ENCODE peak calls at places on chromosomes 7 and 10, in eight cellular contexts. One of them, this sample, is unnamed.

GRCh38 chr7:97313900-97314299 is 196.4 kb downstream of the SDHAF3 start:
- DNase-seq in prostate gland: no peak
- DNase-seq in fibroblast of mammary gland: no peak
- DNase-seq in HCT116: no peak
- DNase-seq in BJ: no peak
- DNase-seq in GM12865: no peak
- DNase-seq in IMR-90: no peak
- DNase-seq in mammary epithelial cell: no peak
- DNase-seq in this sample: no peak

GRCh38 chr10:124179308-124180043 is 86.1 kb upstream of the CHST15 start:
- DNase-seq in IMR-90: no peak
- DNase-seq in mammary epithelial cell: no peak
- DNase-seq in BJ: no peak
- DNase-seq in prostate gland: no peak
- DNase-seq in GM12865: no peak
- DNase-seq in HCT116: no peak
- DNase-seq in fibroblast of mammary gland: no peak
- DNase-seq in this sample: no peak

GRCh38 chr10:48762104-48763042 is 77.7 kb downstream of the WDFY4 start:
- DNase-seq in BJ: no peak
- DNase-seq in fibroblast of mammary gland: no peak
- DNase-seq in mammary epithelial cell: no peak
- DNase-seq in HCT116: no peak
- DNase-seq in prostate gland: no peak
- DNase-seq in IMR-90: no peak
- DNase-seq in GM12865: no peak
- DNase-seq in this sample: no peak

GRCh38 chr10:63217120-63217605 is 84.0 kb downstream of the NRBF2 start:
- DNase-seq in fibroblast of mammary gland: peak; percentile 75
- DNase-seq in GM12865: peak; percentile 65
- DNase-seq in mammary epithelial cell: peak; percentile 27
- DNase-seq in HCT116: peak; percentile 27
- DNase-seq in BJ: peak; percentile 19
- DNase-seq in IMR-90: peak; percentile 77
- DNase-seq in prostate gland: peak; percentile 44
- DNase-seq in this sample: peak; percentile 68

GRCh38 chr10:104139221-104139620 is 17.2 kb downstream of the SFR1 start:
- DNase-seq in GM12865: peak; percentile 18
- DNase-seq in IMR-90: no peak
- DNase-seq in HCT116: no peak
- DNase-seq in prostate gland: no peak
- DNase-seq in BJ: no peak
- DNase-seq in fibroblast of mammary gland: peak; percentile 33
- DNase-seq in mammary epithelial cell: no peak
- DNase-seq in this sample: no peak

GRCh38 chr7:12030116-12030515 is 181.0 kb upstream of the TMEM106B start:
- DNase-seq in IMR-90: peak; percentile 39
- DNase-seq in prostate gland: no peak
- DNase-seq in BJ: no peak
- DNase-seq in fibroblast of mammary gland: peak; percentile 28
- DNase-seq in mammary epithelial cell: no peak
- DNase-seq in HCT116: no peak
- DNase-seq in GM12865: no peak
- DNase-seq in this sample: no peak

GRCh38 chr10:12358863-12359647 is 9.7 kb downstream of the CAMK1D start:
- DNase-seq in GM12865: no peak
- DNase-seq in fibroblast of mammary gland: no peak
- DNase-seq in HCT116: no peak
- DNase-seq in IMR-90: no peak
- DNase-seq in prostate gland: no peak
- DNase-seq in mammary epithelial cell: no peak
- DNase-seq in BJ: no peak
- DNase-seq in this sample: no peak

GRCh38 chr7:21945374-21946227 is at the start of gene CDCA7L:
- DNase-seq in fibroblast of mammary gland: peak; percentile 63
- DNase-seq in HCT116: peak; percentile 71
- DNase-seq in IMR-90: peak; percentile 63
- DNase-seq in GM12865: peak; percentile 91
- DNase-seq in prostate gland: peak; percentile 70
- DNase-seq in mammary epithelial cell: peak; percentile 81
- DNase-seq in BJ: no peak
- DNase-seq in this sample: peak; percentile 31

GRCh38 chr10:71572962-71573361 is 146.6 kb downstream of the C10orf105 start:
- DNase-seq in HCT116: no peak
- DNase-seq in IMR-90: no peak
- DNase-seq in fibroblast of mammary gland: no peak
- DNase-seq in GM12865: no peak
- DNase-seq in mammary epithelial cell: no peak
- DNase-seq in prostate gland: no peak
- DNase-seq in BJ: no peak
- DNase-seq in this sample: no peak

GRCh38 chr10:58291538-58292174 is 22.7 kb downstream of the CISD1 start:
- DNase-seq in mammary epithelial cell: peak; percentile 42
- DNase-seq in IMR-90: peak; percentile 71
- DNase-seq in fibroblast of mammary gland: peak; percentile 68
- DNase-seq in prostate gland: peak; percentile 19
- DNase-seq in BJ: no peak
- DNase-seq in HCT116: peak; percentile 24
- DNase-seq in GM12865: peak; percentile 64
- DNase-seq in this sample: peak; percentile 61

GRCh38 chr10:128046156-128046933 is 79.9 kb downstream of the MKI67 start:
- DNase-seq in IMR-90: no peak
- DNase-seq in GM12865: no peak
- DNase-seq in BJ: no peak
- DNase-seq in fibroblast of mammary gland: no peak
- DNase-seq in HCT116: no peak
- DNase-seq in prostate gland: no peak
- DNase-seq in mammary epithelial cell: no peak
- DNase-seq in this sample: no peak

GRCh38 chr10:113616244-113617074 is 47.4 kb downstream of the NRAP start:
- DNase-seq in GM12865: no peak
- DNase-seq in mammary epithelial cell: no peak
- DNase-seq in BJ: no peak
- DNase-seq in IMR-90: no peak
- DNase-seq in prostate gland: no peak
- DNase-seq in fibroblast of mammary gland: peak; percentile 24
- DNase-seq in HCT116: peak; percentile 16
- DNase-seq in this sample: peak; percentile 12

GRCh38 chr10:78541528-78542470 is 508.1 kb downstream of the RPS24 start:
- DNase-seq in BJ: no peak
- DNase-seq in GM12865: no peak
- DNase-seq in IMR-90: peak; percentile 68
- DNase-seq in fibroblast of mammary gland: no peak
- DNase-seq in mammary epithelial cell: no peak
- DNase-seq in HCT116: no peak
- DNase-seq in prostate gland: no peak
- DNase-seq in this sample: no peak

GRCh38 chr7:6166443-6166871 is 106.0 kb downstream of the CYTH3 start:
- DNase-seq in BJ: no peak
- DNase-seq in prostate gland: no peak
- DNase-seq in HCT116: no peak
- DNase-seq in IMR-90: no peak
- DNase-seq in GM12865: no peak
- DNase-seq in mammary epithelial cell: no peak
- DNase-seq in fibroblast of mammary gland: no peak
- DNase-seq in this sample: no peak

GRCh38 chr7:19928247-19928646 is 154.8 kb upstream of the TMEM196 start:
- DNase-seq in fibroblast of mammary gland: no peak
- DNase-seq in IMR-90: no peak
- DNase-seq in mammary epithelial cell: peak; percentile 17
- DNase-seq in GM12865: peak; percentile 44
- DNase-seq in prostate gland: no peak
- DNase-seq in HCT116: no peak
- DNase-seq in BJ: no peak
- DNase-seq in this sample: no peak

GRCh38 chr7:73681031-73681430 is 2.2 kb downstream of the DNAJC30 start:
- DNase-seq in HCT116: no peak
- DNase-seq in mammary epithelial cell: peak; percentile 56
- DNase-seq in IMR-90: peak; percentile 60
- DNase-seq in fibroblast of mammary gland: peak; percentile 59
- DNase-seq in prostate gland: no peak
- DNase-seq in BJ: no peak
- DNase-seq in GM12865: no peak
- DNase-seq in this sample: peak; percentile 72

GRCh38 chr10:95395947-95396449 is 105.2 kb upstream of the PDLIM1 start:
- DNase-seq in fibroblast of mammary gland: no peak
- DNase-seq in HCT116: no peak
- DNase-seq in prostate gland: no peak
- DNase-seq in IMR-90: no peak
- DNase-seq in mammary epithelial cell: no peak
- DNase-seq in GM12865: no peak
- DNase-seq in BJ: no peak
- DNase-seq in this sample: no peak

GRCh38 chr7:32044739-32045138 is 25.5 kb downstream of the PDE1C start:
- DNase-seq in BJ: no peak
- DNase-seq in prostate gland: no peak
- DNase-seq in mammary epithelial cell: no peak
- DNase-seq in GM12865: no peak
- DNase-seq in fibroblast of mammary gland: no peak
- DNase-seq in IMR-90: no peak
- DNase-seq in HCT116: no peak
- DNase-seq in this sample: no peak

GRCh38 chr10:17229016-17229716 is 1.1 kb downstream of the VIM start:
- DNase-seq in fibroblast of mammary gland: peak; percentile 89
- DNase-seq in BJ: no peak
- DNase-seq in HCT116: no peak
- DNase-seq in IMR-90: peak; percentile 89
- DNase-seq in mammary epithelial cell: peak; percentile 76
- DNase-seq in GM12865: peak; percentile 56
- DNase-seq in prostate gland: peak; percentile 49
- DNase-seq in this sample: peak; percentile 27

GRCh38 chr10:17225823-17226222 is 2.2 kb upstream of the VIM start:
- DNase-seq in BJ: no peak
- DNase-seq in HCT116: no peak
- DNase-seq in IMR-90: no peak
- DNase-seq in mammary epithelial cell: no peak
- DNase-seq in fibroblast of mammary gland: no peak
- DNase-seq in GM12865: no peak
- DNase-seq in prostate gland: no peak
- DNase-seq in this sample: no peak

GRCh38 chr10:17227367-17228080 is 517 bp upstream of the VIM start:
- DNase-seq in fibroblast of mammary gland: peak; percentile 57
- DNase-seq in GM12865: peak; percentile 67
- DNase-seq in HCT116: no peak
- DNase-seq in mammary epithelial cell: no peak
- DNase-seq in prostate gland: no peak
- DNase-seq in IMR-90: peak; percentile 39
- DNase-seq in BJ: no peak
- DNase-seq in this sample: no peak

GRCh38 chr10:17228081-17229015 is at the start of gene VIM:
- DNase-seq in prostate gland: peak; percentile 46
- DNase-seq in GM12865: peak; percentile 86
- DNase-seq in BJ: peak; percentile 86
- DNase-seq in IMR-90: peak; percentile 96
- DNase-seq in fibroblast of mammary gland: peak; percentile 98
- DNase-seq in HCT116: peak; percentile 84
- DNase-seq in mammary epithelial cell: peak; percentile 97
- DNase-seq in this sample: peak; percentile 88

DNA sequence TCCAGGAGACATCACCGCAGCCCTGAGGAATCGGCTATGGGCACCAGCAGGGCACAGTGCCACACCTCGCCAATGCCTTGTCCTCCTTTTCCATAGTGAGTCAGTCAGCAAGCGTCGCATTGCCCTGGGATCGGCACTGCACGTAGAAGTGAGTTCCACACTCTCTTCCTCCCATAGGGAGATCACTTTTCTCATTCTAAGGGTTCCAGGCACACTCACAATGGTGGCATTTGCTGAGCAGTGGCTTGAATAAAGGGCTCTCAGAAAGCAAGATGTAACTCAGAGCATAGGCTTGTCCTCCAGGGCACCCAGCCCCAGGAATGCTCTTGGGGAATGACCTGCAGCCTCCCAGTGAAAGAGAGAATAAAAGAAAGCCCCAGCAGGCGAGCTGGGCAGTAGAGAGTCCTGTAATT is 1.1 kb upstream of the VIM start:
- DNase-seq in IMR-90: no peak
- DNase-seq in HCT116: no peak
- DNase-seq in fibroblast of mammary gland: no peak
- DNase-seq in BJ: no peak
- DNase-seq in GM12865: no peak
- DNase-seq in prostate gland: no peak
- DNase-seq in mammary epithelial cell: no peak
- DNase-seq in this sample: no peak
- H3K4me3 ChIP-seq in IMR-90: no peak overlapping the region
- H3K4me3 ChIP-seq in HCT116: no peak overlapping the region
- H3K4me3 ChIP-seq in fibroblast of mammary gland: no peak overlapping the region
- H3K4me3 ChIP-seq in BJ: no peak overlapping the region
- H3K4me3 ChIP-seq in GM12865: no peak overlapping the region
- H3K4me3 ChIP-seq in prostate gland: no peak overlapping the region
- H3K4me3 ChIP-seq in mammary epithelial cell: no peak overlapping the region
- H3K4me3 ChIP-seq in this sample: no peak overlapping the region

DNA sequence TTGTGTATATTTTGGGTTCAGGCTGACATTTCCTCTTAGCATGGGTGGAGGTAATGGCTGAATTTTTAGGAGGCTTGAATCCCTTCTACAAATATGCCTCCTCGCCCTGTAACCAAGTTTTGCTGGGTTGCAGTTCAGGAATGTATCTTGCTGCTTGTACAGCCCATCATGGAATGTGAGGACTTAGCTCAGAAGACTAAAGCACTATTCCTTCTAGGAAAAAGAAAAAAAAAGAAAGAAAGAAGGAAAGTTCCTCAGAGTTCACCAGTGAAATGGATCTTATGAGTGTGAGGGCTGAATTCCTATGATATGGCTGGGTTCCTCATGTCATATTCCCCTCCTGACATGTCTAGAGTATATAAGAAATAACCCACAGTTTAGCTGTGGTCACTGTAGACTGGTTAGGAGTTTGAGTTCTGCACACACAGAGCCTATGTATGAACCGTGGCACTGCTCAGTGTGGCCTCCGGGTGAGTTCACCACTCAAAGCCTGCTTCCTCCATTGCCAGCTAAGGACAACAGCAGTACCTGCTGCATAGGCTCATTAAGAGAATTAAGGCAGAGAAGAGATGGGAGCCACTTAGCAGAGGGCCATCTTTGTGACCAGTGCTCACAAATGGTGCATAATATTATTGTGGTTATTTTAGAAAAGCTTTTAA is 114.0 kb downstream of the TACC2 start:
- DNase-seq in BJ: no peak
- DNase-seq in GM12865: no peak
- DNase-seq in prostate gland: no peak
- DNase-seq in HCT116: no peak
- DNase-seq in fibroblast of mammary gland: no peak
- DNase-seq in IMR-90: peak; percentile 36
- DNase-seq in mammary epithelial cell: no peak
- DNase-seq in this sample: no peak
- TF ChIP-seq CTCF in BJ: no peak
- TF ChIP-seq CTCF in GM12865: no peak
- TF ChIP-seq CTCF in prostate gland: no peak
- TF ChIP-seq CTCF in HCT116: no peak
- TF ChIP-seq CTCF in fibroblast of mammary gland: no peak
- TF ChIP-seq CTCF in IMR-90: no peak
- TF ChIP-seq CTCF in mammary epithelial cell: no peak
- TF ChIP-seq CTCF in this sample: no peak

GRCh38 chr7:155069992-155070827 is at the start of gene HTR5A:
- DNase-seq in mammary epithelial cell: peak; percentile 77
- DNase-seq in BJ: peak; percentile 7
- DNase-seq in GM12865: peak; percentile 84
- DNase-seq in prostate gland: peak; percentile 61
- DNase-seq in fibroblast of mammary gland: peak; percentile 75
- DNase-seq in IMR-90: peak; percentile 80
- DNase-seq in HCT116: peak; percentile 33
- DNase-seq in this sample: peak; percentile 57
- H3K4me3 ChIP-seq in mammary epithelial cell: no peak within 1 kb of the TSS
- H3K4me3 ChIP-seq in BJ: no peak within 1 kb of the TSS
- H3K4me3 ChIP-seq in GM12865: no peak within 1 kb of the TSS
- H3K4me3 ChIP-seq in prostate gland: no peak within 1 kb of the TSS
- H3K4me3 ChIP-seq in fibroblast of mammary gland: no peak within 1 kb of the TSS
- H3K4me3 ChIP-seq in IMR-90: no peak within 1 kb of the TSS
- H3K4me3 ChIP-seq in HCT116: no peak within 1 kb of the TSS
- H3K4me3 ChIP-seq in this sample: no peak within 1 kb of the TSS

GRCh38 chr7:8388257-8388625 is 45.2 kb upstream of the NXPH1 start:
- DNase-seq in fibroblast of mammary gland: no peak
- DNase-seq in IMR-90: no peak
- DNase-seq in mammary epithelial cell: no peak
- DNase-seq in GM12865: no peak
- DNase-seq in HCT116: no peak
- DNase-seq in prostate gland: no peak
- DNase-seq in BJ: no peak
- DNase-seq in this sample: no peak
- TF ChIP-seq CTCF in fibroblast of mammary gland: no peak
- TF ChIP-seq CTCF in IMR-90: no peak
- TF ChIP-seq CTCF in mammary epithelial cell: no peak
- TF ChIP-seq CTCF in GM12865: no peak
- TF ChIP-seq CTCF in HCT116: no peak
- TF ChIP-seq CTCF in prostate gland: no peak
- TF ChIP-seq CTCF in BJ: no peak
- TF ChIP-seq CTCF in this sample: no peak

This sample was measured in bronchial epithelial cell.